ENCODE peak calls at places on chromosomes 4 and X, in seven cellular contexts. One of them, this sample, is unnamed.

GRCh38 chrX:19882066-19882775 is 5.2 kb downstream of the SH3KBP1 start:
- DNase-seq in naive thymus-derived CD4-positive, alpha-beta T cell: no peak
- DNase-seq in HEK293T: no peak
- DNase-seq in EL: peak
- DNase-seq in stimulated activated CD4-positive, alpha-beta T cell treated with anti-CD3 and anti-CD28 coated beads, Interleukin-1b, Interleukin-23, amount 100 ng/mL, for 24 hours: no peak
- DNase-seq in fibroblast of lung: no peak
- DNase-seq in psoas muscle: no peak
- DNase-seq in this sample: no peak

GRCh38 chr4:169351860-169352259 is 81.1 kb upstream of the SH3RF1 start:
- DNase-seq in stimulated activated CD4-positive, alpha-beta T cell treated with anti-CD3 and anti-CD28 coated beads, Interleukin-1b, Interleukin-23, amount 100 ng/mL, for 24 hours: no peak
- DNase-seq in fibroblast of lung: peak
- DNase-seq in naive thymus-derived CD4-positive, alpha-beta T cell: no peak
- DNase-seq in psoas muscle: no peak
- DNase-seq in EL: no peak
- DNase-seq in HEK293T: no peak
- DNase-seq in this sample: no peak

GRCh38 chrX:39609941-39610340 is 487.8 kb downstream of the BCOR start:
- DNase-seq in psoas muscle: no peak
- DNase-seq in stimulated activated CD4-positive, alpha-beta T cell treated with anti-CD3 and anti-CD28 coated beads, Interleukin-1b, Interleukin-23, amount 100 ng/mL, for 24 hours: no peak
- DNase-seq in naive thymus-derived CD4-positive, alpha-beta T cell: no peak
- DNase-seq in fibroblast of lung: peak
- DNase-seq in EL: no peak
- DNase-seq in HEK293T: no peak
- DNase-seq in this sample: no peak

GRCh38 chrX:150958177-150958576 is 25.0 kb upstream of the HMGB3 start:
- DNase-seq in psoas muscle: no peak
- DNase-seq in naive thymus-derived CD4-positive, alpha-beta T cell: no peak
- DNase-seq in stimulated activated CD4-positive, alpha-beta T cell treated with anti-CD3 and anti-CD28 coated beads, Interleukin-1b, Interleukin-23, amount 100 ng/mL, for 24 hours: no peak
- DNase-seq in fibroblast of lung: no peak
- DNase-seq in EL: no peak
- DNase-seq in HEK293T: no peak
- DNase-seq in this sample: no peak

GRCh38 chrX:101745046-101745445 is 85.4 kb upstream of the ARMCX2 start:
- DNase-seq in naive thymus-derived CD4-positive, alpha-beta T cell: no peak
- DNase-seq in psoas muscle: no peak
- DNase-seq in stimulated activated CD4-positive, alpha-beta T cell treated with anti-CD3 and anti-CD28 coated beads, Interleukin-1b, Interleukin-23, amount 100 ng/mL, for 24 hours: no peak
- DNase-seq in EL: no peak
- DNase-seq in HEK293T: no peak
- DNase-seq in fibroblast of lung: no peak
- DNase-seq in this sample: no peak

GRCh38 chr4:107212565-107212964 is 176.5 kb upstream of the DKK2 start:
- DNase-seq in fibroblast of lung: no peak
- DNase-seq in stimulated activated CD4-positive, alpha-beta T cell treated with anti-CD3 and anti-CD28 coated beads, Interleukin-1b, Interleukin-23, amount 100 ng/mL, for 24 hours: no peak
- DNase-seq in psoas muscle: no peak
- DNase-seq in naive thymus-derived CD4-positive, alpha-beta T cell: no peak
- DNase-seq in HEK293T: no peak
- DNase-seq in EL: no peak
- DNase-seq in this sample: no peak

GRCh38 chrX:10134921-10135320 is 21.9 kb upstream of the CLCN4 start:
- DNase-seq in fibroblast of lung: no peak
- DNase-seq in stimulated activated CD4-positive, alpha-beta T cell treated with anti-CD3 and anti-CD28 coated beads, Interleukin-1b, Interleukin-23, amount 100 ng/mL, for 24 hours: no peak
- DNase-seq in naive thymus-derived CD4-positive, alpha-beta T cell: no peak
- DNase-seq in EL: no peak
- DNase-seq in psoas muscle: no peak
- DNase-seq in HEK293T: no peak
- DNase-seq in this sample: no peak

GRCh38 chrX:119041175-119041574 is 31.6 kb upstream of the CT47C1 start:
- DNase-seq in HEK293T: no peak
- DNase-seq in psoas muscle: peak
- DNase-seq in EL: peak
- DNase-seq in fibroblast of lung: peak
- DNase-seq in naive thymus-derived CD4-positive, alpha-beta T cell: no peak
- DNase-seq in stimulated activated CD4-positive, alpha-beta T cell treated with anti-CD3 and anti-CD28 coated beads, Interleukin-1b, Interleukin-23, amount 100 ng/mL, for 24 hours: no peak
- DNase-seq in this sample: peak

GRCh38 chr4:159298502-159298901 is 195.6 kb downstream of the RAPGEF2 start:
- DNase-seq in EL: peak
- DNase-seq in stimulated activated CD4-positive, alpha-beta T cell treated with anti-CD3 and anti-CD28 coated beads, Interleukin-1b, Interleukin-23, amount 100 ng/mL, for 24 hours: no peak
- DNase-seq in naive thymus-derived CD4-positive, alpha-beta T cell: no peak
- DNase-seq in fibroblast of lung: peak
- DNase-seq in HEK293T: no peak
- DNase-seq in psoas muscle: no peak
- DNase-seq in this sample: no peak

GRCh38 chr4:41179086-41179374 is 35.3 kb downstream of the APBB2 start:
- DNase-seq in psoas muscle: no peak
- DNase-seq in stimulated activated CD4-positive, alpha-beta T cell treated with anti-CD3 and anti-CD28 coated beads, Interleukin-1b, Interleukin-23, amount 100 ng/mL, for 24 hours: no peak
- DNase-seq in naive thymus-derived CD4-positive, alpha-beta T cell: no peak
- DNase-seq in fibroblast of lung: no peak
- DNase-seq in HEK293T: no peak
- DNase-seq in EL: no peak
- DNase-seq in this sample: no peak

GRCh38 chr4:80179637-80180161 is 17.6 kb upstream of the PRDM8 start:
- DNase-seq in stimulated activated CD4-positive, alpha-beta T cell treated with anti-CD3 and anti-CD28 coated beads, Interleukin-1b, Interleukin-23, amount 100 ng/mL, for 24 hours: no peak
- DNase-seq in EL: no peak
- DNase-seq in fibroblast of lung: no peak
- DNase-seq in naive thymus-derived CD4-positive, alpha-beta T cell: no peak
- DNase-seq in psoas muscle: no peak
- DNase-seq in HEK293T: no peak
- DNase-seq in this sample: no peak

GRCh38 chrX:133986008-133986683 is 752 bp upstream of the GPC3 start:
- DNase-seq in psoas muscle: no peak
- DNase-seq in stimulated activated CD4-positive, alpha-beta T cell treated with anti-CD3 and anti-CD28 coated beads, Interleukin-1b, Interleukin-23, amount 100 ng/mL, for 24 hours: no peak
- DNase-seq in EL: no peak
- DNase-seq in fibroblast of lung: no peak
- DNase-seq in naive thymus-derived CD4-positive, alpha-beta T cell: no peak
- DNase-seq in HEK293T: no peak
- DNase-seq in this sample: no peak

GRCh38 chr4:147731611-147732515 is at the start of gene ARHGAP10:
- DNase-seq in EL: peak
- DNase-seq in naive thymus-derived CD4-positive, alpha-beta T cell: peak
- DNase-seq in stimulated activated CD4-positive, alpha-beta T cell treated with anti-CD3 and anti-CD28 coated beads, Interleukin-1b, Interleukin-23, amount 100 ng/mL, for 24 hours: peak
- DNase-seq in fibroblast of lung: peak
- DNase-seq in HEK293T: peak
- DNase-seq in psoas muscle: peak
- DNase-seq in this sample: no peak

GRCh38 chr4:181536753-181537434 is 706.3 kb upstream of the TENM3 start:
- DNase-seq in fibroblast of lung: peak
- DNase-seq in psoas muscle: no peak
- DNase-seq in EL: no peak
- DNase-seq in HEK293T: no peak
- DNase-seq in naive thymus-derived CD4-positive, alpha-beta T cell: no peak
- DNase-seq in stimulated activated CD4-positive, alpha-beta T cell treated with anti-CD3 and anti-CD28 coated beads, Interleukin-1b, Interleukin-23, amount 100 ng/mL, for 24 hours: no peak
- DNase-seq in this sample: no peak

GRCh38 chrX:115324194-115324593 is 34.7 kb downstream of the LUZP4 start:
- DNase-seq in psoas muscle: peak
- DNase-seq in HEK293T: no peak
- DNase-seq in EL: peak
- DNase-seq in fibroblast of lung: peak
- DNase-seq in naive thymus-derived CD4-positive, alpha-beta T cell: no peak
- DNase-seq in stimulated activated CD4-positive, alpha-beta T cell treated with anti-CD3 and anti-CD28 coated beads, Interleukin-1b, Interleukin-23, amount 100 ng/mL, for 24 hours: no peak
- DNase-seq in this sample: no peak

GRCh38 chr4:168637872-168638756 is 141.3 kb downstream of the PALLD start:
- DNase-seq in psoas muscle: no peak
- DNase-seq in stimulated activated CD4-positive, alpha-beta T cell treated with anti-CD3 and anti-CD28 coated beads, Interleukin-1b, Interleukin-23, amount 100 ng/mL, for 24 hours: no peak
- DNase-seq in fibroblast of lung: peak
- DNase-seq in HEK293T: no peak
- DNase-seq in naive thymus-derived CD4-positive, alpha-beta T cell: no peak
- DNase-seq in EL: peak
- DNase-seq in this sample: no peak

GRCh38 chr4:107913283-107913899 is 18.0 kb upstream of the CYP2U1 start:
- DNase-seq in EL: peak
- DNase-seq in fibroblast of lung: peak
- DNase-seq in psoas muscle: no peak
- DNase-seq in stimulated activated CD4-positive, alpha-beta T cell treated with anti-CD3 and anti-CD28 coated beads, Interleukin-1b, Interleukin-23, amount 100 ng/mL, for 24 hours: peak
- DNase-seq in HEK293T: peak
- DNase-seq in naive thymus-derived CD4-positive, alpha-beta T cell: no peak
- DNase-seq in this sample: no peak

This sample was measured in caudate nucleus.